ENCODE peak calls at places on chromosome 2, in five cellular contexts. O is nephron progenitor cell, C is GM10248, Z is SK-N-SH, M is endothelial cell. U is an unnamed sample.

GRCh38 chr2:30371028-30371708 is 75.9 kb upstream of the LCLAT1 start:
- DNase-seq in Z (no peak), C (no peak), O (no peak), M (no peak), U (no peak)

GRCh38 chr2:69298261-69298660 is 88.8 kb downstream of the GFPT1 start:
- DNase-seq in O (no peak), C (no peak), M (no peak), Z (no peak), U (peak)

GRCh38 chr2:190380962-190381412 is 27.2 kb upstream of the MFSD6 start:
- DNase-seq in O (no peak), Z (no peak), M (no peak), C (no peak), U (no peak)

GRCh38 chr2:222939208-222939846 is 78.5 kb downstream of the ACSL3 start:
- DNase-seq in O (peak), M (peak), C (peak), Z (peak), U (peak)

GRCh38 chr2:127408004-127408806 is 10.0 kb upstream of the PROC start:
- DNase-seq in M (peak), O (peak), C (peak), Z (peak), U (peak)

GRCh38 chr2:122389694-122390093 is 634.2 kb downstream of the TSN start:
- DNase-seq in O (no peak), M (no peak), C (no peak), Z (no peak), U (no peak)

GRCh38 chr2:239263231-239263936 is 137.4 kb downstream of the HDAC4 start:
- DNase-seq in M (no peak), O (no peak), C (no peak), Z (no peak), U (no peak)

GRCh38 chr2:39512434-39512935 is 75.4 kb upstream of the MAP4K3 start:
- DNase-seq in Z (no peak), C (no peak), O (no peak), M (no peak), U (peak)

GRCh38 chr2:240568678-240569522 is 616 bp downstream of the RNPEPL1 start:
- DNase-seq in M (peak), C (peak), O (peak), Z (peak), U (peak)

GRCh38 chr2:233556756-233557736 is 9.5 kb downstream of the USP40 start:
- DNase-seq in M (no peak), C (no peak), O (no peak), Z (no peak), U (peak)

GRCh38 chr2:26597197-26597596 is 44.0 kb downstream of the CIB4 start:
- DNase-seq in Z (no peak), M (no peak), C (no peak), O (no peak), U (no peak)

GRCh38 chr2:120661551-120661950 is 74.1 kb upstream of the GLI2 start:
- DNase-seq in M (no peak), C (no peak), O (peak), Z (no peak), U (no peak)

GRCh38 chr2:100104718-100105677 is 37.4 kb downstream of the AFF3 start:
- DNase-seq in O (peak), C (peak), M (peak), Z (peak), U (no peak)

GRCh38 chr2:98140210-98140609 is 53.2 kb downstream of the VWA3B start:
- DNase-seq in M (no peak), O (no peak), Z (no peak), C (no peak), U (no peak)

GRCh38 chr2:194289712-194290346 is 1367.2 kb upstream of the SLC39A10 start:
- DNase-seq in Z (no peak), M (no peak), C (no peak), O (no peak), U (no peak)

GRCh38 chr2:20176760-20177159 is 48.2 kb downstream of the SDC1 start:
- DNase-seq in O (no peak), Z (no peak), M (no peak), C (no peak), U (no peak)

GRCh38 chr2:66170681-66171234 is 264.2 kb upstream of the MEIS1 start:
- DNase-seq in O (no peak), M (no peak), C (no peak), Z (no peak), U (no peak)

DNA sequence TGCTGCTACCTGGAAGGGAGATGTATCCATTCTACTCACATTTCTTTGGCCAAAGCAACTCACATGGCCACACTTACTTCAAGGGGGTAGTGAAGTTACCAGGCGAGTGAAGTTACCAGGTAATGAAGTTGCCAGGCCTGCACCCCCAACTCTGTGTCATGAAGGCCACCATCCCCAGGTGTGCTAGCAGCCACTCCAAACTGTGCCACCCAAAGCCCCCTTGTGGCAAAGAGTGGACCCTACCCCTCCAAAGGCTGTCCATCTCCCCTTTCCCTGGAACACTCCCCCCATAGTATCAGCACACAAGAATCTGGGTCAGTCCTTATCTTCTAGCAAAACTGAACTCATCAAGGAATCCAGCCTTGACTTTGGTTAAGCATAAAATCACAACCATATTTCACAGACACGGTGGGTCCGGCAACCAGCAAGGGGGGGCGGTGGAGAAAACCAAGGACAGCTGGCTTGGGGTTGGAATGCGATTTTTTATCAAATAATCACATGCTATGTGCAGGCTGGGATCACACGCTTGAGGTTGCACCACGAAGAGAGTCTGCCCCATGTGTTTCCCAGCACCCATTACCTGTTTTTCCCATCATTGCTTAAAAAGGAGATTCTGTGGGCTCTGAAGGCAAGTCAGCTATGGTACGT is 60.9 kb downstream of the ZFP36L2 start:
- DNase-seq in C (no peak), Z (no peak), M (peak), O (no peak), U (no peak)
- TF ChIP-seq CTCF in C (no peak), Z (peak), M (peak), O (peak), U (peak)

GRCh38 chr2:174776223-174776622 is 12.0 kb upstream of the CHRNA1 start:
- DNase-seq in Z (no peak), C (no peak), O (no peak), M (peak), U (no peak)
- TF ChIP-seq CTCF in Z (peak), C (peak), O (no peak), M (peak), U (peak)

DNA sequence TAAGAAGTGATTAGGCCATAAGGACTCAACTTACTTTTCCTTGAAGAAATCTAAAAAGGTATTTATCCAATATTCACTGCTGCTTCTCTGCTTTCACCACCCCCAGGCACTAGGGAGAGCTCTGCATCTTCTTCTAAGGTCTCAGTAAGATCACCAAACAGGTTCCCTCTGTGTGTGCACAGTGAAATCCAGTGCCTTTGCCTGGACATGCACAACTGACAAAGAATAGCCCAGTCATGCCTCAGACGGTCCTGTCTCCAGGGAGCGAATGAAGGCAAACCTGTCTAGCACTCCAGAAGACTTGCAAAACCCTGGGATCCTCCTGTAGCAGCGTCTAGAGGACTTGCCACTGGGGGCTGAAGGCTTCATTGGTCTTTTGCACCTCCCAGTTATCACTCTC is 344.5 kb upstream of the LRATD1 start:
- DNase-seq in Z (no peak), O (no peak), M (no peak), C (no peak), U (no peak)
- TF ChIP-seq CTCF in Z (no peak), O (no peak), M (no peak), C (peak), U (no peak)

GRCh38 chr2:216151313-216152030 is 42.3 kb downstream of the XRCC5 start:
- DNase-seq in C (no peak), Z (peak), O (no peak), M (no peak), U (peak)
- TF ChIP-seq CTCF in C (no peak), Z (peak), O (no peak), M (no peak), U (peak)

GRCh38 chr2:18860179-18860578 is 270.8 kb upstream of the NT5C1B start:
- DNase-seq in C (no peak), M (no peak), O (no peak), Z (no peak), U (no peak)

GRCh38 chr2:18856766-18857165 is 267.4 kb upstream of the NT5C1B start:
- DNase-seq in M (no peak), Z (no peak), C (no peak), O (no peak), U (peak)

GRCh38 chr2:18849841-18850578 is 260.6 kb upstream of the NT5C1B start:
- DNase-seq in Z (no peak), C (no peak), O (no peak), M (no peak), U (no peak)

GRCh38 chr2:18855027-18855426 is 265.7 kb upstream of the NT5C1B start:
- DNase-seq in O (no peak), Z (no peak), C (no peak), M (no peak), U (peak)
- TF ChIP-seq CTCF in O (peak), Z (peak), C (no peak), M (peak), U (peak)